ENCODE peak calls at places on chromosome 6, in eight cellular contexts. One of them, this sample, is unnamed.

GRCh38 chr6:28807682-28808280 is 116.0 kb downstream of the TRIM27 start:
- DNase-seq in IMR-90: peak
- DNase-seq in amygdala: no peak
- DNase-seq in NCI-H1417: peak
- DNase-seq in iris pigment epithelial cell: peak
- DNase-seq in occipital lobe: no peak
- DNase-seq in endothelial cell: peak
- DNase-seq in fibroblast of pulmonary artery: peak
- DNase-seq in this sample: no peak

GRCh38 chr6:68640506-68640875 is 5.4 kb downstream of the ADGRB3 start:
- DNase-seq in IMR-90: no peak
- DNase-seq in amygdala: no peak
- DNase-seq in NCI-H1417: peak
- DNase-seq in iris pigment epithelial cell: no peak
- DNase-seq in occipital lobe: no peak
- DNase-seq in endothelial cell: no peak
- DNase-seq in fibroblast of pulmonary artery: no peak
- DNase-seq in this sample: no peak

GRCh38 chr6:16244446-16244845 is 6.1 kb downstream of the GMPR start:
- DNase-seq in IMR-90: no peak
- DNase-seq in amygdala: no peak
- DNase-seq in NCI-H1417: no peak
- DNase-seq in iris pigment epithelial cell: no peak
- DNase-seq in occipital lobe: no peak
- DNase-seq in endothelial cell: no peak
- DNase-seq in fibroblast of pulmonary artery: no peak
- DNase-seq in this sample: no peak

GRCh38 chr6:33812669-33813068 is 8.9 kb upstream of the MLN start:
- DNase-seq in IMR-90: peak
- DNase-seq in amygdala: no peak
- DNase-seq in NCI-H1417: peak
- DNase-seq in iris pigment epithelial cell: peak
- DNase-seq in occipital lobe: no peak
- DNase-seq in endothelial cell: peak
- DNase-seq in fibroblast of pulmonary artery: peak
- DNase-seq in this sample: no peak

GRCh38 chr6:127566119-127566518 is 10.9 kb upstream of the C6orf58 start:
- DNase-seq in IMR-90: no peak
- DNase-seq in amygdala: no peak
- DNase-seq in NCI-H1417: no peak
- DNase-seq in iris pigment epithelial cell: no peak
- DNase-seq in occipital lobe: no peak
- DNase-seq in endothelial cell: no peak
- DNase-seq in fibroblast of pulmonary artery: peak
- DNase-seq in this sample: no peak

GRCh38 chr6:109260126-109260525 is 122.1 kb downstream of the CD164 start:
- DNase-seq in IMR-90: peak
- DNase-seq in amygdala: no peak
- DNase-seq in NCI-H1417: no peak
- DNase-seq in iris pigment epithelial cell: peak
- DNase-seq in occipital lobe: no peak
- DNase-seq in endothelial cell: no peak
- DNase-seq in fibroblast of pulmonary artery: peak
- DNase-seq in this sample: no peak

GRCh38 chr6:153673214-153673613 is 365.8 kb upstream of the OPRM1 start:
- DNase-seq in IMR-90: no peak
- DNase-seq in amygdala: no peak
- DNase-seq in NCI-H1417: no peak
- DNase-seq in iris pigment epithelial cell: no peak
- DNase-seq in occipital lobe: no peak
- DNase-seq in endothelial cell: no peak
- DNase-seq in fibroblast of pulmonary artery: no peak
- DNase-seq in this sample: no peak

GRCh38 chr6:71043902-71044301 is 87.0 kb upstream of the B3GAT2 start:
- DNase-seq in IMR-90: peak
- DNase-seq in amygdala: no peak
- DNase-seq in NCI-H1417: no peak
- DNase-seq in iris pigment epithelial cell: peak
- DNase-seq in occipital lobe: no peak
- DNase-seq in endothelial cell: no peak
- DNase-seq in fibroblast of pulmonary artery: peak
- DNase-seq in this sample: no peak

GRCh38 chr6:128807577-128807976 is 75.4 kb upstream of the LAMA2 start:
- DNase-seq in IMR-90: peak
- DNase-seq in amygdala: no peak
- DNase-seq in NCI-H1417: peak
- DNase-seq in iris pigment epithelial cell: peak
- DNase-seq in occipital lobe: no peak
- DNase-seq in endothelial cell: no peak
- DNase-seq in fibroblast of pulmonary artery: peak
- DNase-seq in this sample: no peak